ENCODE peak calls at places on chromosome 21, in six cellular contexts. One of them, this sample, is unnamed.

GRCh38 chr21:34962136-34962535 is 87.0 kb downstream of the RUNX1 start:
- DNase-seq in H9: no peak
- DNase-seq in mesendoderm: no peak
- DNase-seq in neuronal stem cell: no peak
- DNase-seq in H1: no peak
- DNase-seq in mesenchymal stem cell: no peak
- DNase-seq in this sample: no peak

GRCh38 chr21:16620921-16621320 is 891.1 kb downstream of the USP25 start:
- DNase-seq in H9: no peak
- DNase-seq in mesendoderm: no peak
- DNase-seq in neuronal stem cell: no peak
- DNase-seq in H1: no peak
- DNase-seq in mesenchymal stem cell: no peak
- DNase-seq in this sample: no peak

GRCh38 chr21:37552496-37553399 is 186.2 kb downstream of the DYRK1A start:
- DNase-seq in H9: no peak
- DNase-seq in mesendoderm: no peak
- DNase-seq in neuronal stem cell: no peak
- DNase-seq in H1: no peak
- DNase-seq in mesenchymal stem cell: no peak
- DNase-seq in this sample: no peak

GRCh38 chr21:32492376-32492775 is 79.9 kb downstream of the EVA1C start:
- DNase-seq in H9: no peak
- DNase-seq in mesendoderm: no peak
- DNase-seq in neuronal stem cell: no peak
- DNase-seq in H1: no peak
- DNase-seq in mesenchymal stem cell: no peak
- DNase-seq in this sample: no peak

GRCh38 chr21:23699402-23699801 is 1907.9 kb downstream of the MRPL39 start:
- DNase-seq in H9: no peak
- DNase-seq in mesendoderm: no peak
- DNase-seq in neuronal stem cell: no peak
- DNase-seq in H1: no peak
- DNase-seq in mesenchymal stem cell: no peak
- DNase-seq in this sample: no peak

GRCh38 chr21:41480086-41480690 is 27.8 kb downstream of the TMPRSS2 start:
- DNase-seq in H9: no peak
- DNase-seq in mesendoderm: no peak
- DNase-seq in neuronal stem cell: no peak
- DNase-seq in H1: no peak
- DNase-seq in mesenchymal stem cell: no peak
- DNase-seq in this sample: no peak

GRCh38 chr21:26810266-26810665 is 34.9 kb downstream of the ADAMTS1 start:
- DNase-seq in H9: no peak
- DNase-seq in mesendoderm: no peak
- DNase-seq in neuronal stem cell: no peak
- DNase-seq in H1: no peak
- DNase-seq in mesenchymal stem cell: no peak
- DNase-seq in this sample: peak; percentile 87

GRCh38 chr21:46442938-46443337 is 15.8 kb upstream of the DIP2A start:
- DNase-seq in H9: no peak
- DNase-seq in mesendoderm: no peak
- DNase-seq in neuronal stem cell: no peak
- DNase-seq in H1: no peak
- DNase-seq in mesenchymal stem cell: no peak
- DNase-seq in this sample: no peak

GRCh38 chr21:38989745-38990423 is 184.2 kb downstream of the ETS2 start:
- DNase-seq in H9: no peak
- DNase-seq in mesendoderm: no peak
- DNase-seq in neuronal stem cell: peak; percentile 18
- DNase-seq in H1: no peak
- DNase-seq in mesenchymal stem cell: peak; percentile 85
- DNase-seq in this sample: peak; percentile 94

GRCh38 chr21:38988211-38989096 is 182.7 kb downstream of the ETS2 start:
- DNase-seq in H9: no peak
- DNase-seq in mesendoderm: no peak
- DNase-seq in neuronal stem cell: no peak
- DNase-seq in H1: no peak
- DNase-seq in mesenchymal stem cell: peak; percentile 14
- DNase-seq in this sample: no peak

GRCh38 chr21:38990424-38990794 is 184.7 kb downstream of the ETS2 start:
- DNase-seq in H9: no peak
- DNase-seq in mesendoderm: no peak
- DNase-seq in neuronal stem cell: no peak
- DNase-seq in H1: no peak
- DNase-seq in mesenchymal stem cell: no peak
- DNase-seq in this sample: no peak

GRCh38 chr21:38987551-38988210 is 182.0 kb downstream of the ETS2 start:
- DNase-seq in H9: no peak
- DNase-seq in mesendoderm: no peak
- DNase-seq in neuronal stem cell: no peak
- DNase-seq in H1: no peak
- DNase-seq in mesenchymal stem cell: peak; percentile 53
- DNase-seq in this sample: no peak

GRCh38 chr21:38989097-38989744 is 183.5 kb downstream of the ETS2 start:
- DNase-seq in H9: no peak
- DNase-seq in mesendoderm: no peak
- DNase-seq in neuronal stem cell: no peak
- DNase-seq in H1: no peak
- DNase-seq in mesenchymal stem cell: no peak
- DNase-seq in this sample: no peak
- H2BK15ac ChIP-seq in H9: no peak overlapping the region
- H2BK15ac ChIP-seq in mesendoderm: no peak overlapping the region
- H2BK15ac ChIP-seq in neuronal stem cell: no peak overlapping the region
- H2BK15ac ChIP-seq in H1: no peak overlapping the region
- H2BK15ac ChIP-seq in mesenchymal stem cell: peak overlapping the region; percentile 63
- H2BK15ac ChIP-seq in this sample: peak overlapping the region; percentile 50

GRCh38 chr21:45260191-45260795 is 27.4 kb downstream of the POFUT2 start:
- DNase-seq in H9: no peak
- DNase-seq in mesendoderm: no peak
- DNase-seq in neuronal stem cell: no peak
- DNase-seq in H1: no peak
- DNase-seq in mesenchymal stem cell: no peak
- DNase-seq in this sample: no peak
- H2BK15ac ChIP-seq in H9: no peak overlapping the region
- H2BK15ac ChIP-seq in mesendoderm: no peak overlapping the region
- H2BK15ac ChIP-seq in neuronal stem cell: no peak overlapping the region
- H2BK15ac ChIP-seq in H1: no peak overlapping the region
- H2BK15ac ChIP-seq in mesenchymal stem cell: no peak overlapping the region
- H2BK15ac ChIP-seq in this sample: no peak overlapping the region

DNA sequence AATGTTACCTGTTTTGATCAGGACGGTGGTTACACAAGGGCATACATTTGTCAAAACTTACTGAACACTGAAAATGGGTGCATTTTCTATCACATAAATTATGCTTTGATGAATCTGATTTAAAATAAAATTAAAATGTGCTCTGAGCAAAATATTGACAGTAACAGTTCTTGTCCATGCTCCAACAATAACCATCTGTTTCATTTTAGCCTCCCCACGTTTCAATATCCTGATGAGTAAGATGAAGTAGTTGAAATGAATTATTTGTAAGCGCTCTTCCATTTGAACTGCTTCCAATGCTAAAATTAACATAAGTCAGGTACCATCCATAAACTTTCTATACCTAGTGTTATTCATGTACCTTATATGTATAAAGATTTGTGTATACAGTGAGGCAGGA is 365.4 kb downstream of the LTN1 start:
- DNase-seq in H9: no peak
- DNase-seq in mesendoderm: no peak
- DNase-seq in neuronal stem cell: no peak
- DNase-seq in H1: no peak
- DNase-seq in mesenchymal stem cell: no peak
- DNase-seq in this sample: no peak
- H2BK15ac ChIP-seq in H9: no peak overlapping the region
- H2BK15ac ChIP-seq in mesendoderm: no peak overlapping the region
- H2BK15ac ChIP-seq in neuronal stem cell: no peak overlapping the region
- H2BK15ac ChIP-seq in H1: no peak overlapping the region
- H2BK15ac ChIP-seq in mesenchymal stem cell: no peak overlapping the region
- H2BK15ac ChIP-seq in this sample: no peak overlapping the region

GRCh38 chr21:39318091-39318959 is 4.9 kb upstream of the BRWD1 start:
- DNase-seq in H9: no peak
- DNase-seq in mesendoderm: no peak
- DNase-seq in neuronal stem cell: no peak
- DNase-seq in H1: no peak
- DNase-seq in mesenchymal stem cell: no peak
- DNase-seq in this sample: no peak

GRCh38 chr21:39321424-39321823 is 8.0 kb upstream of the BRWD1 start:
- DNase-seq in H9: no peak
- DNase-seq in mesendoderm: peak; percentile 30
- DNase-seq in neuronal stem cell: no peak
- DNase-seq in H1: no peak
- DNase-seq in mesenchymal stem cell: no peak
- DNase-seq in this sample: peak; percentile 13

GRCh38 chr21:39319814-39320332 is 6.4 kb upstream of the BRWD1 start:
- DNase-seq in H9: no peak
- DNase-seq in mesendoderm: no peak
- DNase-seq in neuronal stem cell: no peak
- DNase-seq in H1: no peak
- DNase-seq in mesenchymal stem cell: no peak
- DNase-seq in this sample: peak; percentile 33

GRCh38 chr21:39317134-39318090 is 4.0 kb upstream of the BRWD1 start:
- DNase-seq in H9: no peak
- DNase-seq in mesendoderm: no peak
- DNase-seq in neuronal stem cell: no peak
- DNase-seq in H1: no peak
- DNase-seq in mesenchymal stem cell: no peak
- DNase-seq in this sample: no peak

GRCh38 chr21:39319251-39319756 is 5.9 kb upstream of the BRWD1 start:
- DNase-seq in H9: no peak
- DNase-seq in mesendoderm: no peak
- DNase-seq in neuronal stem cell: no peak
- DNase-seq in H1: no peak
- DNase-seq in mesenchymal stem cell: no peak
- DNase-seq in this sample: peak; percentile 48
- H2BK15ac ChIP-seq in H9: no peak overlapping the region
- H2BK15ac ChIP-seq in mesendoderm: no peak overlapping the region
- H2BK15ac ChIP-seq in neuronal stem cell: no peak overlapping the region
- H2BK15ac ChIP-seq in H1: no peak overlapping the region
- H2BK15ac ChIP-seq in mesenchymal stem cell: no peak overlapping the region
- H2BK15ac ChIP-seq in this sample: no peak overlapping the region